ENCODE peak calls at places on chromosomes 2 and 18, in six cellular contexts. H is iris pigment epithelial cell; S is stimulated activated CD4-positive, alpha-beta T cell treated with anti-CD3 and anti-CD28 coated beads, Interleukin-4, amount 100 ng/mL, for 4 hours; D is effector memory CD8-positive, alpha-beta T cell; B is activated CD8-positive, alpha-beta T cell treated with anti-CD3 and anti-CD28 coated beads, Interleukin-2, amount 10 ng/mL, durations not matched to agents 7 days and 5 days; N is HEK293T. T is an unnamed sample.

GRCh38 chr18:67108894-67109293 is 407.6 kb downstream of the DSEL start:
- DNase-seq in H (peak; percentile 14), S (no peak), D (no peak), B (no peak), N (no peak), T (no peak)

GRCh38 chr18:34493566-34494358 is 216.3 kb upstream of the DTNA start:
- DNase-seq in H (peak; percentile 2), S (no peak), D (no peak), B (no peak), N (peak; percentile 76), T (no peak)

GRCh38 chr2:54634564-54635511 is 88.6 kb upstream of the EML6 start:
- DNase-seq in H (peak; percentile 95), S (no peak), D (no peak), B (peak; percentile 25), N (no peak), T (no peak)

GRCh38 chr2:238922435-238922834 is 74.5 kb downstream of the TWIST2 start:
- DNase-seq in H (no peak), S (no peak), D (no peak), B (no peak), N (no peak), T (no peak)

GRCh38 chr2:232354069-232354468 is 24.5 kb upstream of the ALPP start:
- DNase-seq in H (no peak), S (no peak), D (no peak), B (no peak), N (no peak), T (no peak)

GRCh38 chr2:119263025-119263424 is 39.4 kb downstream of the STEAP3 start:
- DNase-seq in H (no peak), S (no peak), D (no peak), B (no peak), N (no peak), T (no peak)

GRCh38 chr2:231674587-231675334 is 33.6 kb upstream of the PTMA start:
- DNase-seq in H (peak; percentile 36), S (peak; percentile 48), D (peak; percentile 49), B (peak; percentile 74), N (peak; percentile 56), T (no peak)

GRCh38 chr2:121475811-121476571 is 54.7 kb upstream of the RNU4ATAC start:
- DNase-seq in H (no peak), S (no peak), D (no peak), B (no peak), N (no peak), T (no peak)

GRCh38 chr2:40317047-40317446 is 134.8 kb downstream of the SLC8A1 start:
- DNase-seq in H (peak; percentile 30), S (no peak), D (no peak), B (no peak), N (no peak), T (no peak)

GRCh38 chr2:109467701-109468100 is 146.1 kb downstream of the SEPTIN10 start:
- DNase-seq in H (no peak), S (no peak), D (no peak), B (no peak), N (no peak), T (no peak)

GRCh38 chr2:191152841-191153240 is 2.0 kb upstream of the STAT4 start:
- DNase-seq in H (peak; percentile 75), S (no peak), D (peak; percentile 29), B (peak; percentile 46), N (no peak), T (no peak)

GRCh38 chr2:212646698-212647097 is 108.1 kb upstream of the ERBB4 start:
- DNase-seq in H (peak; percentile 85), S (no peak), D (no peak), B (no peak), N (no peak), T (no peak)

GRCh38 chr2:82345910-82346309 is 2041.4 kb upstream of the LRRTM1 start:
- DNase-seq in H (no peak), S (no peak), D (no peak), B (no peak), N (no peak), T (no peak)

GRCh38 chr2:72920317-72921087 is 3.2 kb downstream of the EMX1 start:
- DNase-seq in H (peak; percentile 23), S (no peak), D (no peak), B (peak; percentile 35), N (no peak), T (no peak)

GRCh38 chr18:2955966-2956521 is 56.9 kb downstream of the LPIN2 start:
- DNase-seq in H (peak; percentile 72), S (no peak), D (no peak), B (no peak), N (no peak), T (no peak)

GRCh38 chr2:74006424-74006823 is 21.7 kb downstream of the TET3 start:
- DNase-seq in H (no peak), S (no peak), D (no peak), B (no peak), N (no peak), T (no peak)

GRCh38 chr18:9285604-9286003 is 49.0 kb upstream of the TWSG1 start:
- DNase-seq in H (no peak), S (no peak), D (no peak), B (no peak), N (no peak), T (no peak)

GRCh38 chr2:62653582-62654422 is 51.7 kb upstream of the EHBP1 start:
- DNase-seq in H (peak; percentile 56), S (no peak), D (no peak), B (no peak), N (no peak), T (no peak)

GRCh38 chr2:215882689-215883088 is 130.7 kb downstream of the MREG start:
- DNase-seq in H (peak; percentile 72), S (no peak), D (no peak), B (no peak), N (no peak), T (no peak)

GRCh38 chr18:274313-274712 is 6.5 kb upstream of the THOC1 start:
- DNase-seq in H (no peak), S (no peak), D (no peak), B (no peak), N (no peak), T (no peak)

GRCh38 chr2:45344502-45344901 is 266.6 kb downstream of the SRBD1 start:
- DNase-seq in H (no peak), S (no peak), D (no peak), B (no peak), N (no peak), T (no peak)

GRCh38 chr2:155223781-155224406 is 525.4 kb downstream of the KCNJ3 start:
- DNase-seq in H (peak; percentile 7), S (no peak), D (no peak), B (no peak), N (no peak), T (peak; percentile 16)

GRCh38 chr2:24359129-24359528 is 1.2 kb downstream of the ITSN2 start:
- DNase-seq in H (no peak), S (no peak), D (no peak), B (no peak), N (no peak), T (no peak)

GRCh38 chr2:144252694-144253093 is 267.2 kb downstream of the ZEB2 start:
- DNase-seq in H (no peak), S (no peak), D (no peak), B (no peak), N (no peak), T (no peak)

GRCh38 chr18:12283256-12283655 is 24.8 kb upstream of the TUBB6 start:
- DNase-seq in H (peak; percentile 48), S (no peak), D (no peak), B (no peak), N (peak; percentile 22), T (no peak)

GRCh38 chr18:55239764-55240163 is 280.5 kb upstream of the CCDC68 start:
- DNase-seq in H (no peak), S (no peak), D (no peak), B (no peak), N (no peak), T (peak; percentile 3)

GRCh38 chr2:96396095-96396494 is 60.5 kb downstream of the NCAPH start:
- DNase-seq in H (no peak), S (no peak), D (no peak), B (no peak), N (no peak), T (no peak)

GRCh38 chr2:195407782-195408181 is 249.2 kb upstream of the SLC39A10 start:
- DNase-seq in H (peak; percentile 73), S (no peak), D (no peak), B (no peak), N (no peak), T (no peak)

GRCh38 chr2:167212054-167212648 is 323.9 kb downstream of the XIRP2 start:
- DNase-seq in H (peak; percentile 55), S (no peak), D (no peak), B (peak; percentile 40), N (peak; percentile 45), T (peak; percentile 59)

GRCh38 chr2:71558300-71559051 is 105.1 kb downstream of the DYSF start:
- DNase-seq in H (no peak), S (no peak), D (no peak), B (no peak), N (no peak), T (no peak)

GRCh38 chr2:199366406-199366805 is 91.3 kb downstream of the SATB2 start:
- DNase-seq in H (peak; percentile 12), S (no peak), D (no peak), B (no peak), N (no peak), T (peak; percentile 75)